ENCODE peak calls at places on chromosome 21, in eight cellular contexts. Z, C, L, S, X, R, K and N are unnamed samples.

GRCh38 chr21:33940846-33941245 is 25.2 kb upstream of the ATP5PO start:
- DNase-seq in X (no peak), Z (no peak), C (no peak), K (no peak), L (no peak), R (peak), S (no peak), N (no peak)

GRCh38 chr21:15132781-15133180 is 68.0 kb upstream of the NRIP1 start:
- DNase-seq in K (no peak), R (no peak), C (no peak), S (no peak), Z (no peak), X (no peak), L (no peak), N (no peak)

GRCh38 chr21:34807146-34807880 is 138.5 kb downstream of the CLIC6 start:
- DNase-seq in K (no peak), S (no peak), L (peak), Z (peak), C (no peak), R (peak), X (no peak), N (peak)

GRCh38 chr21:31781737-31782136 is 49.8 kb upstream of the SCAF4 start:
- DNase-seq in C (peak), R (peak), L (no peak), S (no peak), K (no peak), Z (no peak), X (no peak), N (peak)

GRCh38 chr21:15277498-15277897 is 212.7 kb upstream of the NRIP1 start:
- DNase-seq in K (no peak), L (no peak), X (no peak), Z (no peak), S (no peak), R (peak), C (no peak), N (no peak)

GRCh38 chr21:28133116-28133515 is 859.6 kb downstream of the LTN1 start:
- DNase-seq in X (no peak), S (no peak), K (no peak), L (no peak), R (no peak), C (no peak), Z (no peak), N (no peak)

GRCh38 chr21:34807881-34808568 is 139.2 kb downstream of the CLIC6 start:
- DNase-seq in Z (peak), C (no peak), S (no peak), L (peak), X (no peak), K (no peak), R (peak), N (peak)

GRCh38 chr21:44666401-44667320 is at the start of gene KRTAP12-2:
- DNase-seq in R (no peak), L (peak), S (no peak), X (no peak), C (no peak), Z (no peak), K (no peak), N (peak)

GRCh38 chr21:35674895-35675470 is 385.3 kb downstream of the SETD4 start:
- DNase-seq in Z (no peak), S (no peak), L (no peak), C (no peak), K (no peak), R (peak), X (no peak), N (no peak)

GRCh38 chr21:36852293-36852692 is 114.2 kb downstream of the HLCS start:
- DNase-seq in Z (no peak), L (no peak), R (no peak), C (no peak), X (no peak), K (no peak), S (no peak), N (no peak)

GRCh38 chr21:14673649-14674048 is 127.5 kb upstream of the SAMSN1 start:
- DNase-seq in X (no peak), L (no peak), Z (no peak), C (no peak), R (no peak), S (no peak), K (no peak), N (no peak)

GRCh38 chr21:30083120-30083945 is 83.3 kb downstream of the CLDN17 start:
- DNase-seq in X (no peak), R (no peak), L (peak), K (no peak), Z (no peak), S (no peak), C (no peak), N (no peak)

GRCh38 chr21:37413553-37414291 is 47.1 kb downstream of the DYRK1A start:
- DNase-seq in R (no peak), S (no peak), K (no peak), X (no peak), Z (no peak), C (no peak), L (no peak), N (no peak)

GRCh38 chr21:45718413-45718812 is 74.9 kb downstream of the PCBP3 start:
- DNase-seq in K (no peak), R (no peak), L (no peak), C (no peak), Z (no peak), S (no peak), X (no peak), N (no peak)

GRCh38 chr21:34613679-34614442 is 1.1 kb downstream of the RCAN1 start:
- DNase-seq in C (no peak), S (no peak), R (no peak), X (no peak), L (peak), K (no peak), Z (no peak), N (peak)

GRCh38 chr21:35974801-35975200 is 85.5 kb downstream of the SETD4 start:
- DNase-seq in R (peak), L (no peak), Z (no peak), S (no peak), K (no peak), C (no peak), X (no peak), N (no peak)

GRCh38 chr21:31372176-31372765 is 28.2 kb upstream of the TIAM1 start:
- DNase-seq in X (no peak), Z (no peak), K (no peak), S (no peak), R (peak), L (peak), C (no peak), N (no peak)

GRCh38 chr21:29441651-29442050 is 142.9 kb downstream of the BACH1 start:
- DNase-seq in L (no peak), X (no peak), C (no peak), K (no peak), R (peak), S (no peak), Z (no peak), N (no peak)

GRCh38 chr21:21897275-21897883 is 899.2 kb downstream of the NCAM2 start:
- DNase-seq in L (peak), C (no peak), S (no peak), X (no peak), R (peak), Z (no peak), K (no peak), N (peak)

GRCh38 chr21:45047257-45047656 is 27.1 kb upstream of the ADARB1 start:
- DNase-seq in R (no peak), L (no peak), X (no peak), Z (no peak), K (no peak), S (no peak), C (no peak), N (no peak)

GRCh38 chr21:26939532-26940181 is 27.2 kb downstream of the ADAMTS5 start:
- DNase-seq in K (no peak), R (peak), S (no peak), C (no peak), Z (no peak), L (no peak), X (no peak), N (no peak)

GRCh38 chr21:45816794-45817193 is 164.8 kb upstream of the COL6A1 start:
- DNase-seq in K (no peak), Z (no peak), R (no peak), X (no peak), L (no peak), S (no peak), C (no peak), N (no peak)

GRCh38 chr21:45029298-45029967 is 44.9 kb upstream of the ADARB1 start:
- DNase-seq in X (no peak), K (no peak), Z (no peak), L (no peak), C (peak), R (peak), S (no peak), N (no peak)

GRCh38 chr21:22791986-22792560 is 1793.9 kb downstream of the NCAM2 start:
- DNase-seq in L (no peak), Z (no peak), K (no peak), S (no peak), X (no peak), C (no peak), R (peak), N (peak)

GRCh38 chr21:46061950-46062349 is 36.0 kb upstream of the COL6A2 start:
- DNase-seq in Z (no peak), S (no peak), K (no peak), C (no peak), X (no peak), R (no peak), L (no peak), N (no peak)

GRCh38 chr21:16707274-16707673 is 805.6 kb upstream of the CXADR start:
- DNase-seq in X (no peak), L (no peak), S (no peak), K (no peak), R (no peak), C (no peak), Z (no peak), N (no peak)

GRCh38 chr21:15820857-15821256 is 91.1 kb downstream of the USP25 start:
- DNase-seq in L (no peak), K (no peak), X (no peak), Z (no peak), R (peak), S (no peak), C (no peak), N (no peak)

GRCh38 chr21:35927262-35927661 is 133.1 kb downstream of the SETD4 start:
- DNase-seq in S (no peak), L (no peak), Z (no peak), R (no peak), C (no peak), X (no peak), K (no peak), N (no peak)

GRCh38 chr21:37631319-37632117 is 264.9 kb downstream of the DYRK1A start:
- DNase-seq in S (no peak), X (no peak), R (no peak), K (no peak), C (no peak), Z (no peak), L (peak), N (peak)

GRCh38 chr21:41009398-41010177 is 158.4 kb upstream of the BACE2 start:
- DNase-seq in X (no peak), Z (no peak), R (no peak), K (no peak), L (no peak), S (no peak), C (no peak), N (no peak)

GRCh38 chr21:46160563-46161179 is 5.3 kb upstream of the FTCD start:
- DNase-seq in R (no peak), X (no peak), C (peak), L (no peak), Z (no peak), K (peak), S (no peak), N (no peak)

GRCh38 chr21:20031807-20032206 is 966.4 kb upstream of the NCAM2 start:
- DNase-seq in Z (no peak), R (no peak), K (no peak), S (no peak), X (no peak), L (no peak), C (no peak), N (no peak)

GRCh38 chr21:46001821-46002681 is 20.5 kb downstream of the COL6A1 start:
- DNase-seq in R (no peak), S (no peak), Z (peak), L (no peak), C (peak), X (no peak), K (peak), N (no peak)

GRCh38 chr21:28235169-28235892 is 757.3 kb downstream of the LTN1 start:
- DNase-seq in Z (no peak), X (no peak), R (no peak), L (no peak), K (no peak), C (no peak), S (no peak), N (peak)

GRCh38 chr21:36203603-36203889 is 46.9 kb downstream of the DOP1B start:
- DNase-seq in K (no peak), X (no peak), R (peak), L (peak), Z (no peak), S (no peak), C (no peak), N (peak)

GRCh38 chr21:35297665-35298064 is 248.6 kb upstream of the RUNX1 start:
- DNase-seq in R (no peak), L (no peak), X (no peak), C (no peak), Z (no peak), K (no peak), S (no peak), N (no peak)

GRCh38 chr21:29301703-29302102 is 3.0 kb downstream of the BACH1 start:
- DNase-seq in Z (no peak), C (no peak), X (no peak), L (no peak), K (no peak), R (no peak), S (no peak), N (no peak)

GRCh38 chr21:25350056-25350455 is 257.2 kb downstream of the MRPL39 start:
- DNase-seq in K (no peak), S (no peak), R (peak), C (no peak), Z (no peak), L (no peak), X (no peak), N (peak)
- TF ChIP-seq CTCF in K (no peak), S (peak), R (peak), C (no peak), Z (no peak), L (peak), X (no peak), N (peak)

GRCh38 chr21:43354666-43355065 is 72.3 kb downstream of the SIK1 start:
- DNase-seq in L (no peak), Z (no peak), R (no peak), C (no peak), K (no peak), X (no peak), S (no peak), N (no peak)

GRCh38 chr21:43355196-43355924 is 71.6 kb downstream of the SIK1 start:
- DNase-seq in X (no peak), Z (no peak), R (no peak), L (no peak), S (no peak), K (no peak), C (no peak), N (no peak)

GRCh38 chr21:43354016-43354420 is 72.9 kb downstream of the SIK1 start:
- DNase-seq in S (no peak), C (no peak), R (no peak), X (no peak), Z (no peak), K (no peak), L (no peak), N (no peak)

GRCh38 chr21:43357708-43358430 is 69.1 kb downstream of the SIK1 start:
- DNase-seq in R (no peak), Z (no peak), X (no peak), K (no peak), L (no peak), C (no peak), S (no peak), N (no peak)

GRCh38 chr21:43355925-43356289 is 71.0 kb downstream of the SIK1 start:
- DNase-seq in K (no peak), C (no peak), X (no peak), Z (no peak), L (no peak), S (no peak), R (no peak), N (no peak)
- TF ChIP-seq CTCF in K (no peak), C (no peak), X (no peak), Z (no peak), L (no peak), S (no peak), R (no peak), N (no peak)

GRCh38 chr21:42233067-42233981 is 14.4 kb downstream of the ABCG1 start:
- DNase-seq in S (peak), C (peak), X (peak), Z (peak), R (peak), K (peak), L (no peak), N (no peak)
- TF ChIP-seq CTCF in S (peak), C (peak), X (peak), Z (peak), R (no peak), K (peak), L (peak), N (no peak)

GRCh38 chr21:25871566-25871965 is 136.8 kb downstream of the GABPA start:
- DNase-seq in R (no peak), S (no peak), Z (no peak), L (no peak), C (no peak), X (no peak), K (no peak), N (peak)
- TF ChIP-seq CTCF in R (peak), S (no peak), Z (no peak), L (peak), C (no peak), X (no peak), K (no peak), N (no peak)